ENCODE peak calls at places on chromosomes 1 and 21, in nine cellular contexts. F is fibroblast of the aortic adventitia; U is GM23338; B is foreskin keratinocyte; Z is pancreas; Y is fibroblast of pulmonary artery; O is CD8-positive, alpha-beta T cell; G is transverse colon; M is progenitor cell of endocrine pancreas. W is an unnamed sample.

GRCh38 chr1:226365166-226365565 is 42.7 kb downstream of the PARP1 start:
- DNase-seq in F (no peak), U (no peak), B (no peak), Z (no peak), Y (no peak), O (no peak), G (no peak), M (no peak), W (no peak)

GRCh38 chr1:236451796-236452373 is 57.8 kb downstream of the EDARADD start:
- DNase-seq in F (no peak), U (peak; percentile 82), B (no peak), Z (no peak), Y (peak; percentile 14), O (peak; percentile 16), G (peak; percentile 16), M (no peak), W (no peak)

GRCh38 chr1:108512239-108513071 is 47.4 kb upstream of the EEIG2 start:
- DNase-seq in F (peak; percentile 71), U (peak; percentile 52), B (peak; percentile 9), Z (no peak), Y (peak; percentile 70), O (no peak), G (no peak), M (no peak), W (peak; percentile 11)

GRCh38 chr1:30371888-30372791 is 351.2 kb downstream of the MATN1 start:
- DNase-seq in F (no peak), U (no peak), B (no peak), Z (no peak), Y (no peak), O (no peak), G (no peak), M (no peak), W (no peak)

GRCh38 chr1:31657020-31657804 is 12.5 kb upstream of the PEF1 start:
- DNase-seq in F (no peak), U (no peak), B (no peak), Z (no peak), Y (no peak), O (no peak), G (no peak), M (no peak), W (no peak)

GRCh38 chr1:204357551-204357950 is 2.2 kb downstream of the PLEKHA6 start:
- DNase-seq in F (peak; percentile 36), U (peak; percentile 53), B (no peak), Z (no peak), Y (peak; percentile 43), O (no peak), G (no peak), M (no peak), W (no peak)

GRCh38 chr1:151133339-151133761 is 13.1 kb downstream of the SEMA6C start:
- DNase-seq in F (no peak), U (peak; percentile 71), B (no peak), Z (peak; percentile 69), Y (peak; percentile 35), O (no peak), G (no peak), M (no peak), W (no peak)

GRCh38 chr1:19923953-19924346 is 533 bp upstream of the PLA2G2E start:
- DNase-seq in F (no peak), U (no peak), B (no peak), Z (no peak), Y (no peak), O (no peak), G (no peak), M (no peak), W (no peak)

GRCh38 chr1:32014937-32015363 is 1.3 kb downstream of the KHDRBS1 start:
- DNase-seq in F (no peak), U (no peak), B (peak; percentile 19), Z (no peak), Y (no peak), O (no peak), G (no peak), M (no peak), W (no peak)

GRCh38 chr1:187001198-187001904 is 172.6 kb downstream of the PLA2G4A start:
- DNase-seq in F (peak; percentile 97), U (no peak), B (peak; percentile 86), Z (no peak), Y (peak; percentile 93), O (no peak), G (no peak), M (no peak), W (peak; percentile 54)

GRCh38 chr1:82646336-82646735 is 845.6 kb downstream of the ADGRL2 start:
- DNase-seq in F (no peak), U (peak; percentile 11), B (no peak), Z (no peak), Y (no peak), O (no peak), G (no peak), M (no peak), W (no peak)

GRCh38 chr1:33256701-33257387 is 552 bp downstream of the ZNF362 start:
- DNase-seq in F (peak; percentile 70), U (peak; percentile 49), B (peak; percentile 64), Z (peak; percentile 80), Y (peak; percentile 73), O (peak; percentile 41), G (peak; percentile 76), M (peak; percentile 21), W (peak; percentile 72)

GRCh38 chr1:229068266-229069043 is 202.5 kb upstream of the RAB4A start:
- DNase-seq in F (peak; percentile 31), U (no peak), B (no peak), Z (no peak), Y (peak; percentile 76), O (no peak), G (no peak), M (no peak), W (no peak)

GRCh38 chr21:33951276-33952178 is 35.9 kb upstream of the ATP5PO start:
- DNase-seq in F (peak; percentile 35), U (no peak), B (no peak), Z (no peak), Y (peak; percentile 39), O (no peak), G (no peak), M (no peak), W (peak; percentile 39)

GRCh38 chr1:226309398-226310122 is 596 bp upstream of the LIN9 start:
- DNase-seq in F (peak; percentile 16), U (peak; percentile 40), B (peak; percentile 24), Z (peak; percentile 78), Y (peak; percentile 10), O (no peak), G (no peak), M (no peak), W (no peak)

GRCh38 chr1:40477680-40478057 is 579 bp downstream of the ZFP69 start:
- DNase-seq in F (peak; percentile 33), U (no peak), B (peak; percentile 35), Z (no peak), Y (peak; percentile 19), O (peak; percentile 2), G (peak; percentile 11), M (no peak), W (no peak)

GRCh38 chr1:37471345-37472231 is 2.8 kb upstream of the ZC3H12A start:
- DNase-seq in F (peak; percentile 88), U (peak; percentile 64), B (peak; percentile 77), Z (no peak), Y (peak; percentile 88), O (no peak), G (peak; percentile 84), M (no peak), W (peak; percentile 86)

GRCh38 chr1:195894411-195894810 is 713.8 kb downstream of the KCNT2 start:
- DNase-seq in F (peak; percentile 3), U (peak; percentile 4), B (peak; percentile 18), Z (no peak), Y (peak; percentile 74), O (no peak), G (no peak), M (no peak), W (peak; percentile 4)

GRCh38 chr21:8992731-8993174 is 1528.6 kb upstream of the TPTE start:
- DNase-seq in F (no peak), U (peak; percentile 72), B (no peak), Z (no peak), Y (no peak), O (no peak), G (no peak), M (no peak), W (no peak)

GRCh38 chr1:29502901-29503300 is 266.6 kb downstream of the PTPRU start:
- DNase-seq in F (no peak), U (no peak), B (no peak), Z (no peak), Y (no peak), O (no peak), G (no peak), M (no peak), W (no peak)

GRCh38 chr1:157289424-157290105 is 151.4 kb upstream of the ETV3 start:
- DNase-seq in F (no peak), U (no peak), B (no peak), Z (no peak), Y (no peak), O (no peak), G (no peak), M (no peak), W (no peak)

GRCh38 chr1:201021333-201022177 is 2.0 kb downstream of the KIF21B start:
- DNase-seq in F (no peak), U (no peak), B (no peak), Z (no peak), Y (no peak), O (no peak), G (peak; percentile 41), M (no peak), W (no peak)
- TF ChIP-seq CTCF in F (no peak), U (no peak), B (no peak), Z (no peak), Y (no peak), O (no peak), G (no peak), M (no peak), W (no peak)

DNA sequence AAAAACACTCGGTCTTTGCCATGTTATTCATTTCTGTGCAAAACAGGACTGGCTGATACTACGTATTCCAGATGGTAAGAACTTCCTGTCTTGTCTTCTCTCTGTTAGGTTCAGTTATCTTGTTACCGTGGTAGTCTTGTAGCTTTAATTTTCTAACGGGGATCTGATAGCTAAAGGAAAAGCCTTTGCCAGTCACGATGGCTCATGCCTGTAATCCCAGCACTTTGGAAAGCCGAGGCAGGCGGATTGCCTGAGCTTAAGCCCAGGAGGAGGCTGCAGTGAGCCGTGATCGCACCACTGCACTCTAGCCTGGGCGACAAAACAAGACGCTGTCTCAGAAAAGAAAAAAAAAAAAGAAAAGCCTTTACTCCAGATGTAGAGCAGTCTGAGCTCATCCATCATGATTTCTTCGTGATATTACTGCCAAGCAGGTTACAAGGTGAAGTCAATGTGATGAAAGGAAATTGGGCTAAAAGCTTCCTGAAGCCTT is 11.1 kb upstream of the MSTO1 start:
- DNase-seq in F (peak; percentile 53), U (peak; percentile 56), B (peak; percentile 47), Z (no peak), Y (peak; percentile 53), O (no peak), G (no peak), M (no peak), W (peak; percentile 56)
- TF ChIP-seq CTCF in F (no peak), U (peak; percentile 33), B (peak; percentile 45), Z (no peak), Y (peak; percentile 12), O (no peak), G (no peak), M (no peak), W (no peak)

GRCh38 chr1:230074270-230074669 is 7.2 kb downstream of the GALNT2 start:
- DNase-seq in F (no peak), U (no peak), B (no peak), Z (no peak), Y (no peak), O (no peak), G (no peak), M (no peak), W (no peak)
- TF ChIP-seq CTCF in F (peak; percentile 9), U (peak; percentile 3), B (no peak), Z (no peak), Y (peak; percentile 12), O (no peak), G (no peak), M (no peak), W (no peak)

GRCh38 chr1:1942753-1943656 is 23.9 kb upstream of the TMEM52 start:
- DNase-seq in F (no peak), U (no peak), B (peak; percentile 22), Z (peak; percentile 70), Y (no peak), O (no peak), G (peak; percentile 49), M (no peak), W (no peak)
- TF ChIP-seq CTCF in F (no peak), U (no peak), B (no peak), Z (no peak), Y (no peak), O (no peak), G (no peak), M (no peak), W (no peak)

W was measured in HFFc6.